ENCODE peak calls at places on chromosomes 12 and 14, in seven cellular contexts. A, F, T, H, E, U and I are unnamed samples.

GRCh38 chr12:57892232-57892987 is 45.9 kb upstream of the CTDSP2 start:
- DNase-seq in A (peak), F (no peak), T (no peak), H (no peak), E (no peak), U (no peak), I (no peak)

GRCh38 chr12:48936379-48936979 is 11.2 kb upstream of the FKBP11 start:
- DNase-seq in A (peak), F (peak), T (peak), H (no peak), E (peak), U (peak), I (peak)

GRCh38 chr14:21320913-21321312 is 41.0 kb downstream of the RPGRIP1 start:
- DNase-seq in A (no peak), F (no peak), T (no peak), H (no peak), E (no peak), U (no peak), I (no peak)

GRCh38 chr14:94738786-94739185 is 31.1 kb downstream of the GSC start:
- DNase-seq in A (no peak), F (no peak), T (no peak), H (no peak), E (no peak), U (no peak), I (no peak)

GRCh38 chr12:48054955-48055821 is 50.7 kb downstream of the SENP1 start:
- DNase-seq in A (no peak), F (no peak), T (no peak), H (no peak), E (no peak), U (no peak), I (no peak)

GRCh38 chr12:21852251-21852650 is 77.7 kb upstream of the KCNJ8 start:
- DNase-seq in A (no peak), F (no peak), T (no peak), H (no peak), E (no peak), U (no peak), I (no peak)

GRCh38 chr14:35961697-35962274 is 135.6 kb downstream of the BRMS1L start:
- DNase-seq in A (no peak), F (no peak), T (no peak), H (no peak), E (no peak), U (no peak), I (no peak)

GRCh38 chr12:106764738-106765137 is 9.7 kb upstream of the RIC8B start:
- DNase-seq in A (no peak), F (no peak), T (no peak), H (no peak), E (no peak), U (no peak), I (peak)

GRCh38 chr14:100150932-100151587 is 8.4 kb downstream of the DEGS2 start:
- DNase-seq in A (no peak), F (no peak), T (peak), H (no peak), E (no peak), U (no peak), I (peak)

GRCh38 chr14:91261115-91261514 is 16.6 kb upstream of the GPR68 start:
- DNase-seq in A (no peak), F (no peak), T (no peak), H (no peak), E (no peak), U (no peak), I (no peak)

GRCh38 chr14:94080606-94081385 is at the start of the genes DDX24 and IFI27L1:
- DNase-seq in A (peak), F (peak), T (peak), H (peak), E (peak), U (peak), I (peak)

GRCh38 chr14:39488600-39488999 is 56.4 kb upstream of the FBXO33 start:
- DNase-seq in A (no peak), F (no peak), T (no peak), H (no peak), E (no peak), U (no peak), I (no peak)

GRCh38 chr14:58665773-58666500 is 28.2 kb downstream of the DACT1 start:
- DNase-seq in A (no peak), F (no peak), T (no peak), H (no peak), E (no peak), U (no peak), I (no peak)

GRCh38 chr12:125089083-125089482 is 23.8 kb downstream of the AACS start:
- DNase-seq in A (peak), F (no peak), T (no peak), H (no peak), E (no peak), U (no peak), I (no peak)

GRCh38 chr12:86774841-86775386 is 518.7 kb upstream of the MGAT4C start:
- DNase-seq in A (no peak), F (no peak), T (no peak), H (no peak), E (no peak), U (no peak), I (no peak)

GRCh38 chr12:114682920-114683708 is 861 bp downstream of the TBX3 start:
- DNase-seq in A (no peak), F (no peak), T (no peak), H (no peak), E (no peak), U (no peak), I (no peak)

GRCh38 chr12:31594681-31595080 is 3.7 kb upstream of the DENND5B start:
- DNase-seq in A (no peak), F (no peak), T (no peak), H (no peak), E (no peak), U (no peak), I (no peak)

GRCh38 chr12:11497995-11498394 is 102.6 kb upstream of the PRB2 start:
- DNase-seq in A (no peak), F (no peak), T (no peak), H (peak), E (no peak), U (no peak), I (no peak)

GRCh38 chr12:68158427-68158826 is 1.1 kb downstream of the IFNG start:
- DNase-seq in A (peak), F (peak), T (no peak), H (no peak), E (no peak), U (no peak), I (peak)

GRCh38 chr14:104938436-104938835 is 13.8 kb downstream of the PLD4 start:
- DNase-seq in A (no peak), F (no peak), T (no peak), H (no peak), E (no peak), U (no peak), I (no peak)

GRCh38 chr14:20215196-20215595 is 8.3 kb upstream of the OR11H6 start:
- DNase-seq in A (no peak), F (no peak), T (no peak), H (no peak), E (no peak), U (no peak), I (no peak)

GRCh38 chr14:53536446-53536845 is 383.3 kb upstream of the DDHD1 start:
- DNase-seq in A (no peak), F (no peak), T (no peak), H (no peak), E (no peak), U (no peak), I (no peak)

GRCh38 chr12:46771268-46771837 is 54.4 kb downstream of the SLC38A4 start:
- DNase-seq in A (no peak), F (no peak), T (no peak), H (no peak), E (no peak), U (no peak), I (no peak)

GRCh38 chr12:91100901-91101300 is 10.4 kb downstream of the LUM start:
- DNase-seq in A (no peak), F (no peak), T (no peak), H (no peak), E (no peak), U (no peak), I (no peak)

GRCh38 chr14:96204151-96205058 is at the start of gene BDKRB2:
- DNase-seq in A (peak), F (peak), T (peak), H (no peak), E (peak), U (peak), I (peak)

GRCh38 chr14:87109271-87109670 is 883.7 kb downstream of the GALC start:
- DNase-seq in A (no peak), F (no peak), T (no peak), H (no peak), E (no peak), U (no peak), I (no peak)

GRCh38 chr12:130076752-130077151 is 85.5 kb upstream of the FZD10 start:
- DNase-seq in A (no peak), F (no peak), T (no peak), H (no peak), E (no peak), U (no peak), I (no peak)

GRCh38 chr12:112096070-112096469 is 12.5 kb downstream of the NAA25 start:
- DNase-seq in A (no peak), F (no peak), T (no peak), H (peak), E (no peak), U (no peak), I (no peak)

GRCh38 chr14:65846469-65846868 is 433.9 kb downstream of the FUT8 start:
- DNase-seq in A (no peak), F (no peak), T (peak), H (no peak), E (no peak), U (no peak), I (no peak)
- TF ChIP-seq JUND in A (no peak), F (no peak), T (no peak), H (no peak), E (no peak), U (no peak), I (no peak)

GRCh38 chr12:28998662-28999120 is 150.4 kb upstream of the FAR2 start:
- DNase-seq in A (no peak), F (no peak), T (peak), H (no peak), E (peak), U (no peak), I (peak)
- TF ChIP-seq JUND in A (no peak), F (no peak), T (no peak), H (no peak), E (no peak), U (no peak), I (no peak)

GRCh38 chr12:132831771-132832170 is 3.1 kb upstream of the GOLGA3 start:
- DNase-seq in A (no peak), F (no peak), T (no peak), H (no peak), E (no peak), U (no peak), I (no peak)
- TF ChIP-seq JUND in A (no peak), F (no peak), T (no peak), H (no peak), E (no peak), U (no peak), I (no peak)

GRCh38 chr14:75969126-75969525 is 12.7 kb downstream of the TGFB3 start:
- DNase-seq in A (no peak), F (no peak), T (no peak), H (no peak), E (no peak), U (no peak), I (no peak)
- TF ChIP-seq JUND in A (no peak), F (no peak), T (no peak), H (no peak), E (no peak), U (no peak), I (no peak)